ENCODE peak calls at places on chromosomes 5 and 9, in seven cellular contexts. V is lung microvascular endothelial cell, R is left ventricle myocardium superior, N is adrenal gland, B is NCI-H345, P is stomach, O is AG08396. Q is an unnamed sample.

GRCh38 chr9:35407846-35408245 is 82.1 kb upstream of the RUSC2 start:
- DNase-seq in O (no peak), B (no peak), N (no peak), P (no peak), V (no peak), R (no peak), Q (no peak)

GRCh38 chr9:114225534-114226288 is 70.4 kb downstream of the COL27A1 start:
- DNase-seq in V (peak), R (no peak), P (no peak), B (no peak), O (no peak), N (no peak), Q (no peak)

GRCh38 chr5:143338658-143339366 is 64.7 kb downstream of the NR3C1 start:
- DNase-seq in N (no peak), P (no peak), V (no peak), R (no peak), B (no peak), O (no peak), Q (no peak)

GRCh38 chr5:131994533-131995226 is 16.8 kb downstream of the ACSL6 start:
- DNase-seq in N (no peak), R (no peak), O (no peak), B (no peak), P (no peak), V (no peak), Q (no peak)

GRCh38 chr5:25489834-25490538 is 845.2 kb upstream of the CDH10 start:
- DNase-seq in O (no peak), V (no peak), P (no peak), N (no peak), R (no peak), B (no peak), Q (no peak)

GRCh38 chr9:75181748-75182147 is 93.4 kb downstream of the OSTF1 start:
- DNase-seq in B (no peak), N (no peak), V (peak), R (no peak), O (no peak), P (no peak), Q (no peak)

GRCh38 chr9:96222132-96222531 is 79.8 kb downstream of the HSD17B3 start:
- DNase-seq in B (no peak), P (no peak), R (no peak), O (peak), N (no peak), V (peak), Q (no peak)

GRCh38 chr9:130576176-130576575 is 3.2 kb upstream of the FUBP3 start:
- DNase-seq in V (no peak), B (no peak), R (no peak), O (no peak), P (no peak), N (no peak), Q (no peak)

GRCh38 chr9:89781838-89782237 is 177.0 kb downstream of the GADD45G start:
- DNase-seq in B (no peak), R (no peak), O (no peak), V (no peak), N (peak), P (no peak), Q (no peak)

Q was measured in heart right ventricle.